ENCODE peak calls at places on chromosomes 1 and 21, in eight cellular contexts. D, A, H, E, N, L, K and O are unnamed samples.

GRCh38 chr1:1024421-1025415 is 4.8 kb downstream of the AGRN start:
- DNase-seq in D (peak), A (no peak), H (peak), E (no peak), N (no peak), L (no peak), K (no peak), O (no peak)

GRCh38 chr1:166133276-166133841 is 33.4 kb downstream of the FAM78B start:
- DNase-seq in D (peak), A (no peak), H (no peak), E (no peak), N (no peak), L (no peak), K (no peak), O (no peak)

GRCh38 chr21:28745131-28746055 is 247.3 kb downstream of the LTN1 start:
- DNase-seq in D (peak), A (peak), H (no peak), E (peak), N (peak), L (peak), K (peak), O (peak)

GRCh38 chr1:208980590-208980989 is 602.9 kb upstream of the CAMK1G start:
- DNase-seq in D (peak), A (no peak), H (no peak), E (no peak), N (no peak), L (no peak), K (no peak), O (no peak)

GRCh38 chr1:118485757-118486156 is 300.7 kb upstream of the SPAG17 start:
- DNase-seq in D (no peak), A (no peak), H (no peak), E (no peak), N (no peak), L (no peak), K (no peak), O (no peak)

GRCh38 chr1:1426961-1427934 is 6.2 kb upstream of the ANKRD65 start:
- DNase-seq in D (no peak), A (no peak), H (peak), E (peak), N (peak), L (no peak), K (no peak), O (no peak)

GRCh38 chr1:236979149-236979890 is 24.9 kb downstream of the MT1HL1 start:
- DNase-seq in D (no peak), A (no peak), H (no peak), E (no peak), N (no peak), L (no peak), K (no peak), O (no peak)

GRCh38 chr1:162994921-162995320 is 74.2 kb upstream of the RGS4 start:
- DNase-seq in D (peak), A (no peak), H (no peak), E (no peak), N (no peak), L (no peak), K (no peak), O (no peak)

GRCh38 chr1:233777571-233777970 is 126.9 kb upstream of the SLC35F3 start:
- DNase-seq in D (no peak), A (no peak), H (no peak), E (no peak), N (no peak), L (no peak), K (no peak), O (no peak)

GRCh38 chr21:16419188-16419874 is 689.5 kb downstream of the USP25 start:
- DNase-seq in D (peak), A (no peak), H (no peak), E (peak), N (no peak), L (no peak), K (peak), O (peak)

GRCh38 chr1:107963601-107964396 is 1.2 kb downstream of the VAV3 start:
- DNase-seq in D (peak), A (peak), H (peak), E (peak), N (no peak), L (peak), K (no peak), O (no peak)

GRCh38 chr21:32819702-32820101 is 48.1 kb upstream of the PAXBP1 start:
- DNase-seq in D (peak), A (no peak), H (no peak), E (peak), N (no peak), L (no peak), K (peak), O (peak)

GRCh38 chr1:237012789-237013383 is 8.6 kb upstream of the MT1HL1 start:
- DNase-seq in D (peak), A (no peak), H (peak), E (no peak), N (no peak), L (no peak), K (no peak), O (no peak)

GRCh38 chr1:223106856-223107255 is 36.2 kb downstream of the TLR5 start:
- DNase-seq in D (peak), A (no peak), H (no peak), E (no peak), N (no peak), L (no peak), K (no peak), O (no peak)

GRCh38 chr1:66729130-66729922 is 22.9 kb upstream of the DYNLT5 start:
- DNase-seq in D (no peak), A (no peak), H (no peak), E (no peak), N (no peak), L (no peak), K (no peak), O (no peak)

GRCh38 chr1:30694248-30695175 is 28.9 kb downstream of the MATN1 start:
- DNase-seq in D (no peak), A (peak), H (no peak), E (no peak), N (no peak), L (no peak), K (no peak), O (no peak)